ENCODE peak calls at places on chromosomes 7 and 10, in four cellular contexts. J is CD8-positive, alpha-beta T cell; I is CD4-positive, alpha-beta memory T cell; B is ovary. G is an unnamed sample.
A peak's percentile ranks its signal among the peaks of the same experiment; 100 is the strongest.

GRCh38 chr7:138864667-138865066 is 66.7 kb upstream of the ATP6V0A4 start:
- DNase-seq in J (no peak), I (no peak), B (no peak), G (no peak)

GRCh38 chr10:74810087-74810486 is 16.3 kb upstream of the KAT6B start:
- DNase-seq in J (no peak), I (no peak), B (no peak), G (no peak)

GRCh38 chr7:39184387-39184786 is 206.7 kb downstream of the POU6F2 start:
- DNase-seq in J (no peak), I (no peak), B (no peak), G (no peak)

GRCh38 chr7:47619806-47620205 is 37.9 kb upstream of the TNS3 start:
- DNase-seq in J (no peak), I (no peak), B (no peak), G (no peak)

GRCh38 chr7:86914468-86915054 is 144.9 kb downstream of the ELAPOR2 start:
- DNase-seq in J (no peak), I (no peak), B (no peak), G (no peak)

GRCh38 chr10:1573981-1574380 is 163.3 kb downstream of the ADARB2 start:
- DNase-seq in J (no peak), I (no peak), B (no peak), G (no peak)

GRCh38 chr10:4429538-4429937 is 396.5 kb upstream of the AKR1E2 start:
- DNase-seq in J (no peak), I (no peak), B (no peak), G (no peak)

GRCh38 chr7:6556196-6556595 is 4.9 kb upstream of the GRID2IP start:
- DNase-seq in J (no peak), I (no peak), B (no peak), G (no peak)

GRCh38 chr7:142441074-142441403 is 183.2 kb upstream of the PRSS58 start:
- DNase-seq in J (no peak), I (no peak), B (no peak), G (no peak)

GRCh38 chr10:80141696-80142460 is 9.3 kb downstream of the PLAC9 start:
- DNase-seq in J (no peak), I (no peak), B (no peak), G (no peak)

GRCh38 chr7:43584200-43584586 is 1.3 kb downstream of the STK17A start:
- DNase-seq in J (peak; percentile 11), I (no peak), B (peak; percentile 9), G (peak; percentile 57)

GRCh38 chr10:120253131-120253530 is 203.9 kb upstream of the PLPP4 start:
- DNase-seq in J (no peak), I (no peak), B (no peak), G (no peak)

GRCh38 chr7:155644971-155645509 is 579 bp downstream of the RBM33 start:
- DNase-seq in J (peak; percentile 31), I (no peak), B (peak; percentile 9), G (no peak)

GRCh38 chr10:42932735-42933453 is 144.0 kb upstream of the RET start:
- DNase-seq in J (peak; percentile 51), I (peak; percentile 20), B (no peak), G (no peak)

GRCh38 chr7:64832136-64832535 is 37.9 kb downstream of the ZNF138 start:
- DNase-seq in J (no peak), I (no peak), B (no peak), G (no peak)
- H3K27ac ChIP-seq in J (no peak overlapping the region), I (no peak overlapping the region), B (no peak overlapping the region), G (no peak overlapping the region)

DNA sequence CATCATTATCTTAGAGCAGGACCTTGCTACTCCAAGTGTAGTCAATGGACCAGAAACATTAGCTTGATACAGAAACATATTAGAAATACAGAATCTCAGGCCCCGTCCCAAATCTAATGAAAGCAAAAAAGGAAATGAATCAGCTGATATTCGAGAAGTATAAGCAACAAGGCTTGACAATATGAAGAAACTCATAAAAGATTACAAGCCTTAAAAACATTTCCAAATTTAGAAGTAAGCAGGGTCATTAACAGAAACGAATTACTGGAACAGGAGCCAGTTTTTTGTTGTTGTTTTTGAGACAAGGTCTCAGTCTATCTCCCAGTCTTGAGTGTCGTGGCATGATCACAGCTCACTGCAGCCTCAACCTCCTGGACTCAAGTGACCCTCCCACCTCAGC is 40.6 kb upstream of the GSAP start:
- DNase-seq in J (no peak), I (no peak), B (no peak), G (no peak)
- H3K36me3 ChIP-seq in J (no peaks in the 10 kb centered on the region), I (no peaks in the 10 kb centered on the region), B (no peaks in the 10 kb centered on the region), G (no peaks in the 10 kb centered on the region)

GRCh38 chr10:113681533-113682470 is 2.1 kb downstream of the CASP7 start:
- DNase-seq in J (no peak), I (peak; percentile 26), B (no peak), G (no peak)
- H3K4me3 ChIP-seq in J (no peak overlapping the region), I (no peak overlapping the region), B (no peak overlapping the region), G (no peak overlapping the region)

GRCh38 chr10:112834661-112835060 is 115.4 kb upstream of the TCF7L2 start:
- DNase-seq in J (no peak), I (no peak), B (no peak), G (no peak)
- H3K27ac ChIP-seq in J (no peak overlapping the region), I (no peak overlapping the region), B (no peak overlapping the region), G (no peak overlapping the region)

GRCh38 chr10:110456046-110456445 is 41.7 kb upstream of the DUSP5 start:
- DNase-seq in J (no peak), I (no peak), B (no peak), G (no peak)

GRCh38 chr10:110458583-110458920 is 39.2 kb upstream of the DUSP5 start:
- DNase-seq in J (no peak), I (no peak), B (no peak), G (no peak)

GRCh38 chr10:110459600-110459999 is 38.1 kb upstream of the DUSP5 start:
- DNase-seq in J (no peak), I (no peak), B (no peak), G (no peak)

GRCh38 chr10:110456523-110457091 is 41.1 kb upstream of the DUSP5 start:
- DNase-seq in J (no peak), I (no peak), B (no peak), G (no peak)

DNA sequence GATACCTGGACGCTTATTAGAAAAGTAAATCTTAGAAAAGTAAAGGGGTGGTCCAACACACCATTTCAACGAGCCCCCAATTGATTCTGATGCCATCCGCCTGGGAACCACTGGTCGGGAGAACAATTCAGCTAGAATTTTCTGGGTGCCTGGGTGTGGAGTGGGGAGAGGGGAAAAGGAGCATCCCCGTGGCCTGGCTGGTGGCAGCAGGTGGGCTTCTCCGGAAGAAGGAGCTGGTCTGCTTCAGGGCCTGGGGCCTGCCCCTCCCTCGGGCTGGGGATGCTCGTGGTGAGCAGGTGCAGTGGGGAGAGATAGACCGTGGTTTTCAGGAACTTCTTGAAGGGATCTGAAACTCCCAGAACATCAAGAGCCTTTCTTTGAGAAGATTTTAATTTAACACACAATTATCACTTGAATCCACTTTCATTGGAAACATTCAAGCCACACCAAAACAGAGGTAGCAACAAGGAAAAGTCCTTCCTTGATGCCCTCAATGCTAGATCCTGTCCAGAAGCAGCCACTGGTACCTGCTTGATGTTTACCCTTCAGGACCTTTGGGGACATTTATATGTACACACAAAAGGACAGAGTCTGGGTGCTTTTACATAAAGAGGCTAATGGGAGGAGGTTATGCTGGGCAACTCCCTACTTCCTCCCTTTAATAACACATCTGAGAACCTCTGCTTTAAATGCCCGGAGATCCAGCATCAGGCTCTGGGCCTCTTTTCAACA is 39.7 kb upstream of the DUSP5 start:
- DNase-seq in J (no peak), I (no peak), B (no peak), G (no peak)
- H3K36me3 ChIP-seq in J (no peaks in the 10 kb centered on the region), I (no peaks in the 10 kb centered on the region), B (no peaks in the 10 kb centered on the region), G (no peaks in the 10 kb centered on the region)

DNA sequence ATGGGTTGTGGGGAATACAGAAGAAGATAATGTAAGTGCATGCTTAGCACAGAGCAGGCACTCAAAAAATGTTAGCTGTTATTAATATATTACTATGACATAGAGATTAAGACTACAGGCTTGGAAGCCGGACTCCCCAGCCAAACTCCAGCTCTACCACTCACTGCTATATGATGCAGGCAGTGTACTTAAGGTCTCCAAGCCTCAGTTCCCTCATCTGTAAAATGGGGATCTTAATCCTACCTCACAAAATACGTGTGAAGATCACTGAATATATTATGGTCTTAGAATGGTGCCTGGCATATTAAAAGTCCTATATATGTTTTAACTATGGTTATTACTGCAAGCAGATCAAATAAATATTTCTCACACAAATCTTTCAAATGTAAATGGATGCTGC is 5.2 kb downstream of the PDLIM1 start:
- DNase-seq in J (no peak), I (no peak), B (no peak), G (no peak)
- H3K4me3 ChIP-seq in J (no peak overlapping the region), I (no peak overlapping the region), B (no peak overlapping the region), G (no peak overlapping the region)